ENCODE peak calls at places on chromosome 11, in nine cellular contexts. Z is fibroblast of lung; P is left cardiac atrium; V is activated CD8-positive, alpha-beta memory T cell treated with anti-CD3 and anti-CD28 coated beads for 4 hours; U is AG10803; F is lung; E is M059J; I is NAMALWA; T is NCI-H1417 treated with DMSO at 0.1 percent for 48 hours. Q is an unnamed sample.

GRCh38 chr11:19739872-19740271 is 27.2 kb downstream of the NAV2 start:
- DNase-seq in I (no peak), F (no peak), T (no peak), E (no peak), V (no peak), U (peak; percentile 26), Z (peak; percentile 39), P (no peak), Q (no peak)

GRCh38 chr11:62105611-62106245 is 18.1 kb upstream of the INCENP start:
- DNase-seq in F (no peak), E (peak; percentile 46), Z (peak; percentile 65), P (no peak), U (peak; percentile 77), I (no peak), V (no peak), T (no peak), Q (no peak)

GRCh38 chr11:134038897-134039470 is 29.9 kb upstream of the JAM3 start:
- DNase-seq in U (no peak), E (no peak), I (no peak), F (no peak), T (no peak), Z (no peak), V (no peak), P (peak; percentile 27), Q (no peak)

GRCh38 chr11:86040919-86041318 is 28.0 kb downstream of the PICALM start:
- DNase-seq in P (no peak), Z (no peak), E (no peak), U (no peak), V (no peak), F (no peak), I (no peak), T (no peak), Q (no peak)

GRCh38 chr11:78039919-78040671 is 17.0 kb upstream of the KCTD14 start:
- DNase-seq in T (no peak), Z (peak; percentile 74), P (peak; percentile 68), U (peak; percentile 88), E (peak; percentile 94), I (peak; percentile 36), F (peak; percentile 68), V (no peak), Q (no peak)

GRCh38 chr11:66020618-66021357 is 5.5 kb downstream of the CATSPER1 start:
- DNase-seq in U (peak; percentile 80), T (no peak), V (no peak), F (peak; percentile 44), I (no peak), P (no peak), Z (peak; percentile 61), E (peak; percentile 91), Q (no peak)

GRCh38 chr11:8297781-8298440 is 34.2 kb upstream of the LMO1 start:
- DNase-seq in U (no peak), F (no peak), E (no peak), P (no peak), I (no peak), V (no peak), Z (no peak), T (no peak), Q (no peak)

GRCh38 chr11:27209562-27210005 is 153.4 kb downstream of the CCDC34 start:
- DNase-seq in V (no peak), F (no peak), T (no peak), Z (peak; percentile 87), P (peak; percentile 65), E (peak; percentile 99), I (no peak), U (peak; percentile 95), Q (no peak)

GRCh38 chr11:102819491-102819890 is 21.5 kb upstream of the MMP1 start:
- DNase-seq in P (no peak), Z (no peak), F (no peak), T (no peak), V (no peak), E (no peak), U (no peak), I (no peak), Q (no peak)

GRCh38 chr11:42034821-42035220 is 575.4 kb upstream of the LRRC4C start:
- DNase-seq in Z (no peak), U (no peak), T (no peak), F (no peak), I (no peak), E (no peak), P (no peak), V (no peak), Q (no peak)

GRCh38 chr11:120568572-120569307 is 57.2 kb downstream of the GRIK4 start:
- DNase-seq in E (peak; percentile 17), F (no peak), U (no peak), I (no peak), Z (no peak), V (no peak), T (no peak), P (no peak), Q (no peak)

GRCh38 chr11:35553831-35554230 is 28.4 kb upstream of the PAMR1 start:
- DNase-seq in P (no peak), E (peak; percentile 89), U (peak; percentile 98), T (no peak), V (no peak), Z (peak; percentile 93), I (no peak), F (no peak), Q (no peak)